ENCODE peak calls at places on chromosomes 13 and 19, in six cellular contexts. Z is vagina, I is prostate gland, A is transverse colon, L is GM23338, F is SK-N-SH. C is an unnamed sample.

GRCh38 chr13:94330552-94331071 is 148.9 kb downstream of the DCT start:
- DNase-seq in Z (no peak), I (no peak), L (no peak), F (no peak), A (no peak), C (no peak)

GRCh38 chr13:89375839-89376238 is 1704.7 kb downstream of the SLITRK5 start:
- DNase-seq in F (no peak), L (no peak), A (no peak), Z (no peak), I (no peak), C (peak)

GRCh38 chr13:23883255-23883654 is 5.9 kb downstream of the MIPEP start:
- DNase-seq in I (no peak), L (no peak), Z (no peak), F (no peak), A (no peak), C (no peak)

GRCh38 chr19:54523403-54523802 is 20.8 kb downstream of the LAIR2 start:
- DNase-seq in I (no peak), A (no peak), F (no peak), L (no peak), Z (no peak), C (peak)

GRCh38 chr19:30336290-30336689 is 35.9 kb upstream of the ZNF536 start:
- DNase-seq in I (no peak), F (no peak), L (no peak), A (no peak), Z (no peak), C (no peak)

GRCh38 chr19:38683393-38684077 is 36.1 kb downstream of the ACTN4 start:
- DNase-seq in L (peak), I (peak), F (no peak), A (peak), Z (no peak), C (peak)

GRCh38 chr19:2702170-2703076 is at the start of gene GNG7:
- DNase-seq in A (peak), I (peak), L (peak), Z (no peak), F (peak), C (peak)

GRCh38 chr13:26021516-26021915 is 30.3 kb downstream of the SHISA2 start:
- DNase-seq in I (no peak), F (no peak), A (no peak), L (no peak), Z (no peak), C (no peak)

GRCh38 chr19:29088761-29089160 is 124.2 kb downstream of the UQCRFS1 start:
- DNase-seq in Z (no peak), F (no peak), L (no peak), I (no peak), A (no peak), C (no peak)

GRCh38 chr13:24997367-24997967 is 98.5 kb upstream of the PABPC3 start:
- DNase-seq in I (no peak), F (peak), Z (no peak), A (no peak), L (peak), C (peak)

GRCh38 chr13:79995334-79995733 is 345.6 kb downstream of the SPRY2 start:
- DNase-seq in I (no peak), Z (no peak), L (no peak), F (no peak), A (no peak), C (peak)

GRCh38 chr19:15252398-15253018 is 20.3 kb upstream of the EPHX3 start:
- DNase-seq in Z (no peak), L (peak), A (no peak), I (no peak), F (no peak), C (peak)

GRCh38 chr19:6260912-6261636 is 18.7 kb downstream of the MLLT1 start:
- DNase-seq in A (no peak), L (peak), F (peak), I (no peak), Z (no peak), C (peak)

GRCh38 chr19:343451-343931 is 1.1 kb downstream of the MIER2 start:
- DNase-seq in F (peak), Z (no peak), L (peak), I (no peak), A (no peak), C (peak)

GRCh38 chr19:7628589-7629311 is 595 bp downstream of the XAB2 start:
- DNase-seq in L (peak), Z (no peak), A (no peak), I (no peak), F (no peak), C (peak)

GRCh38 chr13:43785166-43785680 is 1.5 kb downstream of the ENOX1 start:
- DNase-seq in F (no peak), L (peak), I (no peak), Z (no peak), A (no peak), C (peak)

GRCh38 chr19:39372047-39372802 is 18.7 kb downstream of the PAF1 start:
- DNase-seq in L (no peak), A (peak), F (no peak), Z (no peak), I (peak), C (peak)

GRCh38 chr13:112874751-112875300 is 94.2 kb upstream of the MCF2L start:
- DNase-seq in L (no peak), A (no peak), I (no peak), F (no peak), Z (no peak), C (no peak)

GRCh38 chr19:1491114-1491848 is at the start of gene REEP6:
- DNase-seq in F (peak), A (no peak), L (no peak), I (no peak), Z (no peak), C (no peak)

GRCh38 chr19:4014541-4015491 is 7.3 kb downstream of the PIAS4 start:
- DNase-seq in L (peak), Z (no peak), A (no peak), I (no peak), F (peak), C (no peak)

DNA sequence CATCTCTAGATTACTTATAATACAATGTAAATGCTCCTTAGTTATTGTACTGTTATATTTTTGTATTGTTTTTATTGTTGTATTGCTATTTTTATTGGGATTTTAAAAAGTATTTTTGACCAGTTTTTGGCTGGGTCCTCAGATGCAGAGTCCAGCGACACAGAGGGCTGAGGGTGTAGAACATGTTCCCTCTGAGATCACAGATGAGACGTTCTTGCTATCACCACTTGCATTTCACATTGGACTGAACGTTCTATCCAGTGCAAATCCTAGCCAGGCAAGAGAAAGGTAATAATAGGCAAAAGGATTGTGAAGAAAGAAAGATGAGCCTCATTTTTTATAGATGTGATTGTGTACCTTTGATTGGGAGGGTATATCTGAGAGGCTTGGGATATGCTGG is 15.0 kb downstream of the ZSCAN5A start:
- DNase-seq in I (no peak), A (no peak), F (no peak), L (no peak), Z (no peak), C (no peak)
- H3K27ac ChIP-seq in I (no peak), A (no peak), F (no peak), L (no peak), Z (no peak), C (no peak)

DNA sequence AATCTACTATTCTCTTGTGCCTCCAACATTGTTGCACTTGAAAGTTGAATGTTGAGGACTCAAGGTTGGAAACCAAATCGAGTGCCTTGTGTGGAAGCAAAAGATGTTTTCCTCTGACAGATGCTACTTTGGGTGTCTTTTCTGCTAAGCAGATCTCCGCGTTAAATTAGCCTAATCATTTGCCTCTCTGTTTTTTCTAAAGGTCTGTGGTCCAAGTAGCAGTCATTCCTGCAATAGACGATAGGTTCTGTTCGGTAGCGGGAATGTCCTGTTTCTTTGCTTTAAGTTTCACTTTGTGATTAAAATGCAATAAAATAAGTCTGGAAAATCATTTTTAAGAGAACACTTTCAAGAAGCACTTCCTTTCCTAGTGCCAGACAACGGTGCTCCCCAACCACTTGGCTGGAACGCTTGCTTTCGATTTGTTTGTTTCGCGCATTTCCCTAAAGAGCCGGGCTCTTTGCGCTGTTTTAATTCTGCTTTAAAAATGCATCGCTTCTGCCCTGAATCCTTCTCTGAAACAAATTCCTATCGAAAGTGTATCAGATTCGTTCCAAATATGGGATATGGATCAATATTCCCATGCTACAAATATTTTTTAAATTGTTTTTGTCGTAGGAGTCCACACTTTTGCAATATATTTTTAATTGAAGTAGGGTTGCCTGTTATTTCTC is 14.1 kb downstream of the ZIC2 start:
- DNase-seq in F (no peak), A (no peak), L (peak), I (no peak), Z (no peak), C (peak)
- TF ChIP-seq POLR2AphosphoS5 in F (peak), A (peak), L (no peak), I (peak), Z (no peak), C (no peak)

GRCh38 chr13:98141938-98142426 is 912 bp upstream of the FARP1 start:
- DNase-seq in I (peak), F (peak), A (peak), Z (no peak), L (peak), C (no peak)

GRCh38 chr13:98142427-98143156 is at the start of gene FARP1:
- DNase-seq in A (peak), L (peak), I (peak), F (peak), Z (no peak), C (peak)

GRCh38 chr13:98143601-98144500 is 957 bp downstream of the FARP1 start:
- DNase-seq in F (peak), L (peak), A (peak), I (peak), Z (no peak), C (peak)

GRCh38 chr13:98143157-98143553 is 261 bp downstream of the FARP1 start:
- DNase-seq in Z (no peak), F (peak), A (no peak), L (no peak), I (no peak), C (no peak)

DNA sequence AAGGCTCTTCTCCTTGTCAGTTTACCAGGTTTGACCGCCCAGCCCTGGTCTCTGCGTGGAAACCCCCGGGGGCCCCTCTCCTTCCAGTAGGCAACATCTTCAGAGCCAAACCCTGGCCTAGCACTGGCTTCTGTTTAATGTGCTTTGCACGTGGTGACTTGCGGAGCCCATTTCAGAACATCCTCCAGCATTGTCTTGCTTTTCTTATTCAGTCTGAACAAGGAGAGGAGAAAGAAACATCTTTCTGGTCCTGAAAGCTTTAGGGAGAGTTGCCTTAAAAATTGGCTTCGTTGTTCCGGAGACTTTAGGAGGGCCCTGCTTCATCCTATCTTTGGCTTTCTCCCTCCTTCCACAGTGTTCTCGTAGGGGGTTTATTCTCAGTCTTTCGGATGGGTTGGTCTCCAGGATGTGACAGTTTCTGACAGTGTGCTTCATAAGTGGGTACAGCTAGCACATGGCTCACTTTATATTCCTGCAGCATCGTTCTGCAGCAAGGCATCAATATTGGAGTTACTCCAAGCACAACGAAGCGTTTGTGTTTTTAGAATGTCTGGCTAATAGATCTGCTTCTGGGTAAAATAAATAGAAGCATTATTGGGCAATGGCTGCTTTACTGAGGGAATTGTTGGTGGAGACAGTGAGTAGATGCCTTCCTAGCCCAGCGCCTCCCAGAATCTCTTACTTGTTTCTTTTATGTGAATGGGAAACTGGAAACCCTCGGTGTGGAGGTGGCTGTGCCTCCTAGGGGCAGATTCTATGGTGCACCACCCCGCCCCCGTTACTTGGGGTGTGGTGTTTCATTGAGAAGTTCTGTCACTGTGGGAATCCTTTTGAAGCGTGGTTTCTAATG is 1.8 kb downstream of the FARP1 start:
- DNase-seq in Z (no peak), A (no peak), L (peak), F (peak), I (peak), C (peak)
- H3K27ac ChIP-seq in Z (peak), A (peak), L (no peak), F (peak), I (peak), C (no peak)

GRCh38 chr19:12092065-12092867 is 27.7 kb downstream of the ZNF844 start:
- DNase-seq in I (peak), L (peak), A (peak), Z (no peak), F (no peak), C (peak)
- TF ChIP-seq POLR2AphosphoS5 in I (peak), L (peak), A (peak), Z (peak), F (no peak), C (no peak)

GRCh38 chr19:42362342-42362741 is 27.8 kb downstream of the CNFN start:
- DNase-seq in I (no peak), A (no peak), F (no peak), Z (no peak), L (no peak), C (no peak)

GRCh38 chr19:42361545-42361910 is 28.6 kb downstream of the CNFN start:
- DNase-seq in I (no peak), A (no peak), F (no peak), L (no peak), Z (no peak), C (no peak)

GRCh38 chr19:42360787-42361544 is 29.1 kb downstream of the CNFN start:
- DNase-seq in I (no peak), F (peak), A (no peak), Z (no peak), L (peak), C (no peak)

GRCh38 chr19:42362891-42363440 is 27.1 kb downstream of the CNFN start:
- DNase-seq in F (no peak), Z (no peak), A (no peak), L (no peak), I (no peak), C (no peak)

DNA sequence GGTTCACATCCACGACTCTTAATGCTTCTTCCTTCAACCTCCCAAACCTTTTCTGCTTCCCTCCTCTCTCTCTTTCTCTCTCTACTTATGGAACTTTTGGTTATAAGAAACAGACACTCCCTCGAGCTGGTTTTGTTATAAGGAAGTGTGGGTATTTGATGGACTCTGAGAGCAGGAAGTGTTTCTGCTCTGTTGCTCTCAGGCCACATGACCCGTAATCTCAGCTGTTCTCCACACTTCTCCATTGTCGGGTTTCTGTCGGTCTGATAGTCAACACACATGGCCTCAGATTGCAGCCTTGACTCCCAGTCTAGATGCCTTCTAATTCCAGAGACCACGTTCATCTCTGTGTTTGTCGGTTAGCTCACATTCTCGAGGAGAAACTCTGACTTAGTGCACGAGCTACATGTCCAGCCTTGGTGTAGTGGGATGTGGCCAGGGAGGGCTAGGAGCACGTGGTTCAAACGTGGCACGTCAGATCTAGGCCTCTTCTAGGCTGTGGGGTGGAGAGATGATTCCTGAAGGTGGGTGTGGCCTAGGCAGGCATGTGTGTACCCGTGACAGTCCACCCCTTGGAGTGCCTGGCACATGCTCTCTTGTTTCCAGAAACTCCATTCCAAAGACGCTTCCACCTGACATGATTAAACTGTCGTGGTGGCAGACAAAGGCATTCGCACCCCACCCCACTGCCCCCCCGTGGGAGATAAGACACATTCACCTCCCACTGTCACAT is 26.3 kb downstream of the CNFN start:
- DNase-seq in Z (no peak), L (no peak), A (no peak), I (no peak), F (no peak), C (no peak)
- H3K27ac ChIP-seq in Z (no peak), L (no peak), A (no peak), I (no peak), F (no peak), C (no peak)